ENCODE peak calls at places on chromosomes 6 and 20, in ten cellular contexts. W is HCT116, Q is heart left ventricle, P is transverse colon, R is stomach, I is IMR-90, J is GM12891, B is body of pancreas, N is H54, Y is right lobe of liver. D is an unnamed sample.

GRCh38 chr6:3328145-3328544 is 69.4 kb downstream of the PSMG4 start:
- DNase-seq in J (no peak), P (no peak), N (no peak), W (no peak), R (no peak), I (peak; percentile 52), B (no peak), Y (no peak), Q (no peak), D (no peak)

GRCh38 chr6:7784706-7785105 is 58.8 kb downstream of the BMP6 start:
- DNase-seq in I (no peak), B (no peak), R (no peak), Q (no peak), P (peak; percentile 11), W (no peak), Y (no peak), J (no peak), N (no peak), D (no peak)

GRCh38 chr6:161138545-161139303 is 135.1 kb downstream of the AGPAT4 start:
- DNase-seq in P (no peak), J (no peak), Q (no peak), N (no peak), I (no peak), B (no peak), R (no peak), W (no peak), Y (no peak), D (peak; percentile 71)

GRCh38 chr6:144248003-144248402 is 37.1 kb upstream of the UTRN start:
- DNase-seq in Q (no peak), B (no peak), N (no peak), R (no peak), W (no peak), I (no peak), J (no peak), Y (no peak), P (no peak), D (no peak)

GRCh38 chr6:126372626-126373025 is 32.7 kb downstream of the CENPW start:
- DNase-seq in B (no peak), W (no peak), N (no peak), Y (no peak), P (no peak), R (no peak), I (peak; percentile 21), Q (no peak), J (no peak), D (no peak)

GRCh38 chr6:128655978-128656498 is 135.6 kb upstream of the PTPRK start:
- DNase-seq in B (no peak), I (peak; percentile 93), P (no peak), R (no peak), Y (no peak), W (peak; percentile 85), J (no peak), N (peak; percentile 12), Q (no peak), D (no peak)

GRCh38 chr6:88965691-88966090 is 2.3 kb upstream of the RNGTT start:
- DNase-seq in J (no peak), N (no peak), Y (no peak), Q (no peak), P (no peak), I (no peak), R (no peak), B (no peak), W (no peak), D (no peak)

GRCh38 chr6:89013463-89013862 is 50.0 kb upstream of the RNGTT start:
- DNase-seq in W (no peak), B (no peak), N (no peak), R (no peak), I (no peak), Q (no peak), J (no peak), P (no peak), Y (no peak), D (no peak)

GRCh38 chr6:27143474-27144026 is 104.0 kb upstream of the PRSS16 start:
- DNase-seq in N (no peak), I (no peak), R (no peak), Q (no peak), J (no peak), B (no peak), P (no peak), Y (no peak), W (no peak), D (no peak)

GRCh38 chr6:27144740-27145079 is 102.8 kb upstream of the PRSS16 start:
- DNase-seq in J (no peak), Y (no peak), Q (no peak), B (no peak), I (no peak), W (no peak), R (no peak), P (no peak), N (no peak), D (no peak)

GRCh38 chr6:27146706-27147507 is 100.6 kb upstream of the PRSS16 start:
- DNase-seq in R (peak; percentile 80), P (peak; percentile 88), W (peak; percentile 99), Y (peak; percentile 80), B (peak; percentile 84), Q (peak; percentile 73), N (peak; percentile 82), I (peak; percentile 100), J (no peak), D (peak; percentile 97)

GRCh38 chr6:27148404-27148795 is 99.1 kb upstream of the PRSS16 start:
- DNase-seq in I (no peak), B (no peak), Q (no peak), N (no peak), P (no peak), W (no peak), Y (no peak), R (no peak), J (no peak), D (no peak)

GRCh38 chr6:27145731-27146455 is 101.6 kb upstream of the PRSS16 start:
- DNase-seq in W (peak; percentile 90), B (peak; percentile 77), Q (peak; percentile 77), R (peak; percentile 73), Y (peak; percentile 55), I (peak; percentile 91), J (no peak), N (no peak), P (peak; percentile 80), D (peak; percentile 96)
- TF ChIP-seq POLR2A in W (peak; percentile 99), B (peak; percentile 6), Q (no peak), R (no peak), Y (peak; percentile 20), I (peak; percentile 82), J (peak; percentile 98), N (peak; percentile 58), P (peak; percentile 17), D (no peak)

GRCh38 chr6:6659600-6660327 is 71.2 kb downstream of the LY86 start:
- DNase-seq in I (no peak), Q (peak; percentile 50), N (no peak), Y (no peak), W (no peak), B (no peak), R (no peak), J (peak; percentile 26), P (peak; percentile 19), D (peak; percentile 77)

GRCh38 chr6:6655805-6656251 is 67.3 kb downstream of the LY86 start:
- DNase-seq in P (no peak), Q (no peak), N (no peak), J (no peak), B (no peak), R (no peak), Y (no peak), W (no peak), I (no peak), D (no peak)

GRCh38 chr6:6656287-6656686 is 67.8 kb downstream of the LY86 start:
- DNase-seq in J (no peak), N (no peak), Q (no peak), B (no peak), Y (no peak), I (no peak), P (no peak), W (no peak), R (no peak), D (no peak)

GRCh38 chr6:6657085-6657819 is 68.7 kb downstream of the LY86 start:
- DNase-seq in Q (no peak), R (no peak), I (no peak), N (no peak), P (no peak), W (no peak), Y (no peak), B (no peak), J (no peak), D (no peak)

DNA sequence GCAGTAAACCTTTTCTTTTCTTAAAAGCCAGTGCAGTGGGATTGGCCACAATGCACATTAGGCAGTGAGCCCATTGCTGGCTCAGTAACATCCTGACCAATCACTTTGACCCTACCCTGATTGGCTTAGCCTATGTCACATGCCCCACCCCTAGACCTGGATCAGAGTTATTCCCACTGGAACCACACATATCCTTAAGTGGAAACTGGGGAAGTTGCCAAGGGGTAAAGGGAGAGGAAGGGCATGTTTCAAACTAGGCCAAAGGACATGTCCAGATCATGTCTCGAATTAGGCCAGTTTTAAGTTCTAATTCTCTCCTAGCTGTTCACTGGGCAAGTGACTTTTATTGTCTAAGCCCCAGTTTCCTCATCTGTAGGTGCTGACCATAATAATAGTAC is 69.3 kb downstream of the LY86 start:
- DNase-seq in R (no peak), Q (no peak), P (no peak), W (no peak), N (no peak), B (no peak), I (no peak), J (no peak), Y (no peak), D (no peak)
- TF ChIP-seq POLR2A in R (no peak), Q (no peak), P (no peak), W (no peak), N (no peak), B (no peak), I (no peak), J (no peak), Y (no peak), D (no peak)

GRCh38 chr6:156777866-156778614 is 862 bp downstream of the ARID1B start:
- DNase-seq in I (peak; percentile 49), W (no peak), N (no peak), B (peak; percentile 50), Y (peak; percentile 69), J (no peak), P (peak; percentile 47), R (peak; percentile 51), Q (peak; percentile 70), D (peak; percentile 36)
- TF ChIP-seq POLR2A in I (peak; percentile 47), W (peak; percentile 27), N (peak; percentile 15), B (peak; percentile 55), Y (no peak), J (no peak), P (peak; percentile 27), R (no peak), Q (no peak), D (no peak)

GRCh38 chr20:17655865-17656489 is 26.1 kb downstream of the RRBP1 start:
- DNase-seq in Q (no peak), N (peak; percentile 29), W (no peak), P (no peak), I (peak; percentile 67), Y (no peak), B (peak; percentile 12), J (no peak), R (no peak), D (no peak)

GRCh38 chr20:17658648-17658993 is 23.4 kb downstream of the RRBP1 start:
- DNase-seq in Y (no peak), N (no peak), J (no peak), R (no peak), B (peak; percentile 11), W (no peak), Q (no peak), P (no peak), I (no peak), D (no peak)

GRCh38 chr20:17659801-17660200 is 22.2 kb downstream of the RRBP1 start:
- DNase-seq in P (no peak), J (no peak), Q (no peak), B (peak; percentile 10), N (no peak), Y (no peak), W (no peak), R (no peak), I (no peak), D (no peak)

GRCh38 chr20:17657079-17657825 is 24.8 kb downstream of the RRBP1 start:
- DNase-seq in Q (no peak), Y (no peak), I (no peak), B (peak; percentile 55), N (no peak), J (no peak), P (no peak), R (no peak), W (no peak), D (no peak)

GRCh38 chr20:17657898-17658647 is 24.0 kb downstream of the RRBP1 start:
- DNase-seq in J (no peak), I (no peak), Q (no peak), Y (no peak), B (peak; percentile 11), N (no peak), R (no peak), P (no peak), W (no peak), D (no peak)
- TF ChIP-seq POLR2A in J (no peak), I (no peak), Q (no peak), Y (no peak), B (no peak), N (no peak), R (no peak), P (no peak), W (no peak), D (no peak)

D was measured in lower leg skin.